ENCODE peak calls at places on chromosomes 2 and 18, in eight cellular contexts. T is left lung; D is lower lobe of right lung; U is PC-3; L is A549; O is gastrocnemius medialis; J is CD8-positive, alpha-beta memory T cell; C is sigmoid colon. B is an unnamed sample.

GRCh38 chr2:122072666-122073065 is 317.2 kb downstream of the TSN start:
- DNase-seq in T (no peak), D (no peak), U (no peak), L (no peak), O (no peak), J (no peak), C (no peak), B (no peak)

GRCh38 chr18:31586616-31587015 is 5.1 kb upstream of the TTR start:
- DNase-seq in T (no peak), D (no peak), U (no peak), L (no peak), O (no peak), J (no peak), C (no peak), B (no peak)

GRCh38 chr18:37253424-37254255 is 312.0 kb downstream of the CELF4 start:
- DNase-seq in T (peak; percentile 80), D (peak; percentile 52), U (peak; percentile 5), L (no peak), O (no peak), J (no peak), C (no peak), B (no peak)

GRCh38 chr2:63663013-63663864 is 74.5 kb downstream of the MDH1 start:
- DNase-seq in T (no peak), D (no peak), U (no peak), L (no peak), O (no peak), J (no peak), C (no peak), B (no peak)

GRCh38 chr2:152098033-152098797 is 629 bp downstream of the CACNB4 start:
- DNase-seq in T (peak; percentile 86), D (peak; percentile 58), U (peak; percentile 6), L (peak; percentile 19), O (no peak), J (no peak), C (peak; percentile 72), B (no peak)

GRCh38 chr2:138102664-138103063 is 138.4 kb downstream of the HNMT start:
- DNase-seq in T (no peak), D (no peak), U (no peak), L (no peak), O (no peak), J (no peak), C (no peak), B (no peak)

GRCh38 chr2:145905371-145905770 is 1385.5 kb upstream of the ZEB2 start:
- DNase-seq in T (no peak), D (no peak), U (peak; percentile 17), L (no peak), O (no peak), J (no peak), C (no peak), B (no peak)

GRCh38 chr18:68056936-68057335 is 540.4 kb upstream of the DSEL start:
- DNase-seq in T (no peak), D (no peak), U (no peak), L (no peak), O (no peak), J (no peak), C (no peak), B (no peak)

GRCh38 chr2:223896751-223897320 is 48.3 kb downstream of the WDFY1 start:
- DNase-seq in T (no peak), D (no peak), U (no peak), L (no peak), O (no peak), J (no peak), C (no peak), B (no peak)
- H3K27ac ChIP-seq in T (peak overlapping the region; percentile 2), D (peak overlapping the region; percentile 19), U (no peak overlapping the region), L (no peak overlapping the region), O (no peak overlapping the region), J (no peak overlapping the region), C (no peak overlapping the region), B (no peak overlapping the region)

GRCh38 chr2:68505603-68506159 is 38.3 kb downstream of the APLF start:
- DNase-seq in T (no peak), D (no peak), U (no peak), L (no peak), O (no peak), J (no peak), C (no peak), B (no peak)
- H3K4me3 ChIP-seq in T (no peak overlapping the region), D (no peak overlapping the region), U (no peak overlapping the region), L (no peak overlapping the region), O (no peak overlapping the region), J (no peak overlapping the region), C (no peak overlapping the region), B (no peak overlapping the region)

GRCh38 chr18:74139414-74139813 is 8.2 kb downstream of the FBXO15 start:
- DNase-seq in T (no peak), D (no peak), U (no peak), L (no peak), O (no peak), J (no peak), C (no peak), B (no peak)
- H3K27ac ChIP-seq in T (no peak overlapping the region), D (no peak overlapping the region), U (no peak overlapping the region), L (no peak overlapping the region), O (no peak overlapping the region), J (no peak overlapping the region), C (no peak overlapping the region), B (no peak overlapping the region)

DNA sequence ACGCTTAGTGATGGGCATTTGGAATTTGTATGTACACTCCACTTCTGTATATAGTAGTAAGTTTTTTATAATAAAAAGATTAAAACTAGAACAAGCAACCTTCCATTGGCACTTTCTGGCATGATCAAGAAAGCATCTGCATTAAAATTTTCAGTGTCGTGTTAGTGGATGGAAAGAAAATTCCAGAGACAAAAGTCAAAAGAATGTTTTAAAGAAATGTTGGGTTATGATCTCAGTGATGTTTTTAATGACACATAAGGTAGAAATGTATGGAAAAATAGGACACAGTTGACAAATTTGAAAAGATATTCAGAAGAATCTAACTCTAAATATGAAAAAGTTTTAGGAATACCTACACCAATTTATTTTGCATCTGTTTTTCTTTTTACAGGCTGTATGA is 126.1 kb upstream of the FAM117B start:
- DNase-seq in T (no peak), D (no peak), U (no peak), L (no peak), O (no peak), J (no peak), C (no peak), B (no peak)
- H3K4me3 ChIP-seq in T (no peak overlapping the region), D (no peak overlapping the region), U (no peak overlapping the region), L (no peak overlapping the region), O (no peak overlapping the region), J (no peak overlapping the region), C (no peak overlapping the region), B (no peak overlapping the region)

DNA sequence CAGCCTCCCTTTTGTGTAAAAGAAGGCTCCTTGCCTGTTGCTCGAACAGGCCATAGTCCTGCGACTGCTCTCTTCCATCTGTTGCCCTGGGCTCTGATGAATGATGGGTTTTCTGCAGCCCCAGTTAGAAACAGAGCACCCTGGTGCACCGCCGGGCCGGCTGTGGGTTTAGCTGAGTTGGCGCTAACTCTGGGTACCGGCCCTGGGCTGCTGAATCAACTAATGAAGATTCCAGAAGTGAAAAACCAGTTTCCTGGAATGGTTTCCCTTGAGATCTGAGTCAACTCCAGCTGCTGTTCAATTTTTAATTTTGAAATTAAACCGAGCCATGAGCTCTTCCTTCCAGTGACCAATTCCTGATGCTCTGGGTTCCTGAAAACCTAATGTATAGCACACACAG is 5.7 kb downstream of the COL6A3 start:
- DNase-seq in T (no peak), D (no peak), U (no peak), L (no peak), O (no peak), J (no peak), C (no peak), B (no peak)
- H3K27ac ChIP-seq in T (peak overlapping the region; percentile 48), D (no peak overlapping the region), U (no peak overlapping the region), L (no peak overlapping the region), O (peak overlapping the region; percentile 76), J (no peak overlapping the region), C (peak overlapping the region; percentile 84), B (peak overlapping the region; percentile 52)

GRCh38 chr2:217997510-217997909 is 5.3 kb downstream of the TNS1 start:
- DNase-seq in T (no peak), D (no peak), U (no peak), L (no peak), O (no peak), J (no peak), C (no peak), B (no peak)
- H3K4me3 ChIP-seq in T (no peak overlapping the region), D (no peak overlapping the region), U (no peak overlapping the region), L (no peak overlapping the region), O (no peak overlapping the region), J (no peak overlapping the region), C (no peak overlapping the region), B (no peak overlapping the region)

DNA sequence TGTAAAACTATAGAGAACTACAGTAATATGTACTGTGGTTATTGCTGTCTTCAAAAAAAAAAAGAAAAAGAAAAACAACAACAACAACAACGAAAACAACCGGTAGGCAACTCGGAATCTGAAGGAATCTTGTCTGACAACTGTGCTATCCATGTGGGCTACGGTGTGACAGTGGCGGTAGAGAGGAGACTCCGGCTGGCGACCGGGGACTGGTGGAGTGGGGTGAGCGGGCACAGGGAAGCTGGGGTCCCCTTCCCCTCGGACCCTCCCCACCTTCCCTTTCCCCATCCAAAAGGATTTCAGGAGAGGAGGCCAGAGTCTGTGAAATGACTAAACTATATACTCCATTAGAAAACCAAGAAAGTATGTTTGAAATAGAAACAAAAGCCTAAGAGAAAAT is 22.9 kb downstream of the IGFBP5 start:
- DNase-seq in T (no peak), D (no peak), U (no peak), L (no peak), O (no peak), J (no peak), C (no peak), B (no peak)
- H3K27ac ChIP-seq in T (no peak overlapping the region), D (no peak overlapping the region), U (no peak overlapping the region), L (no peak overlapping the region), O (no peak overlapping the region), J (no peak overlapping the region), C (no peak overlapping the region), B (no peak overlapping the region)

GRCh38 chr18:48452863-48453323 is 43.7 kb upstream of the ZBTB7C start:
- DNase-seq in T (no peak), D (no peak), U (no peak), L (no peak), O (no peak), J (no peak), C (no peak), B (no peak)
- H3K4me3 ChIP-seq in T (no peak overlapping the region), D (no peak overlapping the region), U (no peak overlapping the region), L (no peak overlapping the region), O (no peak overlapping the region), J (no peak overlapping the region), C (no peak overlapping the region), B (no peak overlapping the region)